ENCODE peak calls at places on chromosomes 13 and 19, in four cellular contexts. R is fibroblast of lung, D is cardiac fibroblast, E is fibroblast of villous mesenchyme. M is an unnamed sample.

GRCh38 chr13:47794963-47795362 is 206.1 kb downstream of the SUCLA2 start:
- DNase-seq in R (no peak), D (peak), E (peak), M (no peak)

GRCh38 chr13:48727252-48728011 is 73.7 kb downstream of the CYSLTR2 start:
- DNase-seq in R (no peak), D (peak), E (peak), M (no peak)

GRCh38 chr13:85582890-85583289 is 216.3 kb downstream of the SLITRK6 start:
- DNase-seq in R (peak), D (no peak), E (no peak), M (no peak)

GRCh38 chr13:50543767-50544166 is 299.7 kb downstream of the DLEU7 start:
- DNase-seq in R (peak), D (peak), E (peak), M (peak)

GRCh38 chr13:22936228-22936627 is 244.6 kb upstream of the SGCG start:
- DNase-seq in R (no peak), D (no peak), E (no peak), M (no peak)

GRCh38 chr13:102122147-102122546 is 279.7 kb downstream of the FGF14 start:
- DNase-seq in R (no peak), D (no peak), E (no peak), M (no peak)

GRCh38 chr19:45057444-45057843 is 18.6 kb downstream of the CLASRP start:
- DNase-seq in R (no peak), D (no peak), E (no peak), M (no peak)

GRCh38 chr19:38264486-38265212 is at the start of gene SPINT2:
- DNase-seq in R (no peak), D (no peak), E (no peak), M (no peak)

GRCh38 chr13:113411216-113412023 is 41.9 kb downstream of the ADPRHL1 start:
- DNase-seq in R (peak), D (peak), E (peak), M (peak)

GRCh38 chr19:898663-899062 is 5.4 kb downstream of the RNU6-9 start:
- DNase-seq in R (no peak), D (no peak), E (no peak), M (no peak)

GRCh38 chr19:30667227-30667626 is 295.0 kb downstream of the ZNF536 start:
- DNase-seq in R (no peak), D (no peak), E (no peak), M (no peak)

GRCh38 chr13:30600470-30600869 is 17.2 kb upstream of the USPL1 start:
- DNase-seq in R (no peak), D (peak), E (peak), M (no peak)

GRCh38 chr13:74438911-74439310 is 304.7 kb upstream of the KLF12 start:
- DNase-seq in R (no peak), D (no peak), E (no peak), M (no peak)

DNA sequence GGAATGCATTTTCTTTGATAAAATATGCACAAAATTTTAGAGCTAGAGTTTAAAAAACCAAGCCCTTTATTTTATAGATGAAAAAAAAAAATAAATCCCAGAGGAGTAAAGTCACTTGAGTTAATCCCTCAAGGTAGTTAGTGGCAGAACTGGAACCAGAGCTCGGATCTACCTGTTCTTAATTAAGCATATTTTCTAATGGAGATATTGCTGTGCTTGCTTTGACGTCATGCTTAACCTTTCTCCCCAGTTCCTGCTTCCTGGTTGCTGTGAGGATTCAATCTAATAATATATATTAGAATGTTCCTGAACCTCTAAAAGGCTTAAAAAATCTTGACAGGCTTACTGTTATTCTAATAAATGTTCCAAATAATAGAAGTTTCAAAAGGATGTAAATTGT is 300.6 kb upstream of the KLF12 start:
- DNase-seq in R (no peak), D (no peak), E (no peak), M (no peak)
- TF ChIP-seq CTCF in R (no peak), D (no peak), E (no peak), M (no peak)

GRCh38 chr13:100794575-100794974 is 120.0 kb upstream of the TMTC4 start:
- DNase-seq in R (no peak), D (no peak), E (no peak), M (no peak)
- H3K4me3 ChIP-seq in R (no peak), D (no peak), E (no peak), M (no peak)

DNA sequence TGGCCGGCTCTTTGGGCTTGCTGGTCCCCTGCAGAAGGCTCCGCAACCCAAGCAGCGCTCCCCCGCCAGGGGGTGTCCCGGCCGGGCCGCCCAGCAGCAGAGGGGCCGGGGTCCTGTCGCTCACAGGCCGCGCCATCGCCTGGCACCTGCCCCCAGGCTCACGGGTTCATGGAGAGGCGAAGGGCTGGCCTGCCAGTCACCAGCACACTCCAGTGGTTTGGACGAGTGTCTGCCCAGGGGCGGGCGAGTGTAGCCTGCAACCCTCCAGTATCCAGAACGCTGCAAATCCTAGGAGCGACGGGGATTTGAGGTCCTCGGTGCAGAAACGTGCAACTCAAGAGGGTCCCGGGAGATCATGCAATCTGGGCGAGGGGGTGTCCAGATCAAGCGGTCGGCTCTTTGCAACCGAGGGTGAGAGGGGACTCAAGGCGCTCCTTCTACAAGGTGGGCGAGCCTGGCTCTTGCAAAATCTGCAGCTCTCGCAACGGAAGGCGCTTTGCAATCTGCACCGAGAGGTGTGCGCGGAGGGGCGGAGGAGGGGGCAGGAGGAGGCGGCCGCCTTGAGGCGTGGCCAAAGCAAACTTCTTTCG is at the start of gene DBP:
- DNase-seq in R (no peak), D (no peak), E (no peak), M (no peak)
- TF ChIP-seq CTCF in R (no peak), D (peak), E (peak), M (no peak)

GRCh38 chr19:17871032-17871877 is 490 bp upstream of the SLC5A5 start:
- DNase-seq in R (no peak), D (no peak), E (no peak), M (no peak)
- H3K4me3 ChIP-seq in R (no peak), D (no peak), E (no peak), M (no peak)

M was measured in astrocyte of the cerebellum.